ENCODE peak calls at places on chromosomes 12 and 14, in seven cellular contexts. N is thoracic aorta, L is skeletal muscle cell, E is T-cell, P is C1 segment of cervical spinal cord, K is upper lobe of right lung, H is H7. C is an unnamed sample.

GRCh38 chr12:57214398-57214781 is 2.2 kb upstream of the NXPH4 start:
- DNase-seq in E (peak), P (no peak), H (peak), N (no peak), K (no peak), L (no peak), C (no peak)

GRCh38 chr12:31896514-31897039 is 62.6 kb upstream of the RESF1 start:
- DNase-seq in K (no peak), H (peak), L (no peak), E (peak), N (no peak), P (no peak), C (no peak)

GRCh38 chr12:14841761-14842160 is 1.6 kb downstream of the ART4 start:
- DNase-seq in L (no peak), N (peak), H (no peak), E (no peak), P (no peak), K (no peak), C (no peak)

GRCh38 chr14:100142073-100143040 is 17.1 kb downstream of the DEGS2 start:
- DNase-seq in E (no peak), K (peak), L (no peak), H (no peak), P (no peak), N (no peak), C (no peak)

GRCh38 chr12:16618256-16618655 is 12.3 kb upstream of the LMO3 start:
- DNase-seq in L (no peak), E (no peak), K (no peak), H (no peak), P (no peak), N (no peak), C (no peak)

GRCh38 chr12:8870591-8870990 is 43.7 kb upstream of the PHC1 start:
- DNase-seq in N (no peak), H (no peak), K (no peak), L (no peak), E (no peak), P (no peak), C (no peak)

GRCh38 chr14:75554482-75554881 is 23.9 kb upstream of the FLVCR2 start:
- DNase-seq in P (no peak), H (no peak), L (no peak), E (no peak), N (no peak), K (no peak), C (no peak)

GRCh38 chr14:73386342-73386741 is 72.0 kb downstream of the NUMB start:
- DNase-seq in P (no peak), E (no peak), N (no peak), K (no peak), L (no peak), H (no peak), C (no peak)

GRCh38 chr12:80056845-80057244 is 42.5 kb upstream of the OTOGL start:
- DNase-seq in P (no peak), E (no peak), H (no peak), K (no peak), L (peak), N (no peak), C (no peak)

GRCh38 chr12:38332814-38333213 is 16.2 kb downstream of the ALG10B start:
- DNase-seq in E (no peak), P (no peak), K (no peak), H (no peak), N (no peak), L (no peak), C (no peak)

GRCh38 chr14:37034410-37035285 is 137.8 kb downstream of the SLC25A21 start:
- DNase-seq in P (no peak), N (no peak), H (no peak), L (peak), E (no peak), K (no peak), C (no peak)

GRCh38 chr14:45085004-45085403 is 1.1 kb downstream of the PRPF39 start:
- DNase-seq in E (no peak), L (no peak), H (no peak), N (no peak), K (no peak), P (no peak), C (no peak)

GRCh38 chr12:12158858-12159257 is 88.1 kb downstream of the BCL2L14 start:
- DNase-seq in H (no peak), L (no peak), K (no peak), E (no peak), N (no peak), P (no peak), C (no peak)

GRCh38 chr14:56379956-56380355 is 199.6 kb upstream of the TMEM260 start:
- DNase-seq in H (no peak), P (no peak), N (no peak), L (no peak), K (no peak), E (no peak), C (no peak)

GRCh38 chr12:27899151-27899661 is 73.3 kb downstream of the PTHLH start:
- DNase-seq in P (no peak), N (no peak), K (no peak), E (no peak), H (no peak), L (peak), C (no peak)

GRCh38 chr12:65840793-65841670 is 16.7 kb downstream of the HMGA2 start:
- DNase-seq in N (no peak), P (no peak), L (no peak), K (no peak), E (no peak), H (peak), C (no peak)

GRCh38 chr12:102950107-102950949 is 7.1 kb upstream of the ASCL1 start:
- DNase-seq in K (no peak), P (no peak), H (peak), E (no peak), N (no peak), L (no peak), C (no peak)

GRCh38 chr14:50233335-50234250 is 2.2 kb upstream of the SOS2 start:
- DNase-seq in H (no peak), P (no peak), L (no peak), K (no peak), N (no peak), E (no peak), C (no peak)

GRCh38 chr12:98532687-98533304 is 17.4 kb downstream of the TMPO start:
- DNase-seq in K (no peak), L (no peak), P (no peak), N (no peak), H (peak), E (no peak), C (no peak)

GRCh38 chr12:61911113-61911512 is 349.1 kb upstream of the USP15 start:
- DNase-seq in L (no peak), E (no peak), K (no peak), H (no peak), P (no peak), N (no peak), C (no peak)

GRCh38 chr14:82694820-82695219 is 1161.2 kb upstream of the SEL1L start:
- DNase-seq in P (no peak), K (no peak), H (no peak), E (no peak), L (no peak), N (no peak), C (no peak)

GRCh38 chr12:62977419-62977818 is 42.5 kb upstream of the PPM1H start:
- DNase-seq in H (no peak), P (no peak), L (peak), K (no peak), N (no peak), E (no peak), C (no peak)

GRCh38 chr14:51884086-51884927 is 23.9 kb downstream of the GNG2 start:
- DNase-seq in E (no peak), N (no peak), K (no peak), L (no peak), P (no peak), H (no peak), C (no peak)

GRCh38 chr12:53098354-53098981 is 1.0 kb downstream of the IGFBP6 start:
- DNase-seq in L (peak), K (no peak), P (no peak), E (no peak), H (no peak), N (peak), C (no peak)

GRCh38 chr12:109847166-109847700 is 14.0 kb upstream of the TRPV4 start:
- DNase-seq in K (no peak), H (no peak), L (no peak), N (no peak), E (no peak), P (no peak), C (no peak)

GRCh38 chr12:121560392-121561021 is 20.3 kb downstream of the KDM2B start:
- DNase-seq in K (no peak), N (no peak), P (no peak), H (peak), L (no peak), E (no peak), C (no peak)